ENCODE peak calls at places on chromosomes 16 and 17, in nine cellular contexts. O is neural crest cell; M is omental fat pad; E is lower lobe of right lung; T is D341Med; G is tibial nerve; Y is stimulated activated CD4-positive, alpha-beta T cell treated with anti-CD3 and anti-CD28 coated beads, Interleukin-4, amount 100 ng/mL, for 24 hours; W is esophagus squamous epithelium; X is Peyer's patch. F is an unnamed sample.

GRCh38 chr17:72173475-72174116 is 52.8 kb downstream of the SOX9 start:
- DNase-seq in O (no peak), M (no peak), E (no peak), T (no peak), G (no peak), Y (no peak), W (no peak), X (no peak), F (peak; percentile 30)

GRCh38 chr17:12078791-12079190 is 58.1 kb downstream of the MAP2K4 start:
- DNase-seq in O (no peak), M (no peak), E (no peak), T (no peak), G (no peak), Y (no peak), W (no peak), X (no peak), F (no peak)

GRCh38 chr16:69490707-69491324 is 66.4 kb downstream of the CYB5B start:
- DNase-seq in O (no peak), M (no peak), E (no peak), T (no peak), G (no peak), Y (no peak), W (no peak), X (no peak), F (no peak)

GRCh38 chr17:73568934-73569333 is 75.3 kb downstream of the SDK2 start:
- DNase-seq in O (no peak), M (no peak), E (no peak), T (no peak), G (no peak), Y (no peak), W (no peak), X (no peak), F (no peak)

GRCh38 chr16:22055881-22056280 is 36.5 kb upstream of the VWA3A start:
- DNase-seq in O (no peak), M (no peak), E (no peak), T (peak; percentile 53), G (no peak), Y (no peak), W (no peak), X (no peak), F (no peak)

GRCh38 chr16:70808371-70808770 is 7.4 kb upstream of the VAC14 start:
- DNase-seq in O (no peak), M (no peak), E (no peak), T (no peak), G (no peak), Y (no peak), W (no peak), X (no peak), F (no peak)

GRCh38 chr16:53922805-53923645 is 219.1 kb downstream of the FTO start:
- DNase-seq in O (no peak), M (no peak), E (no peak), T (no peak), G (no peak), Y (no peak), W (no peak), X (no peak), F (no peak)

GRCh38 chr16:87831421-87832136 is 37.7 kb downstream of the SLC7A5 start:
- DNase-seq in O (no peak), M (no peak), E (no peak), T (no peak), G (no peak), Y (no peak), W (no peak), X (no peak), F (no peak)

GRCh38 chr16:74743668-74744299 is 30.8 kb downstream of the FA2H start:
- DNase-seq in O (no peak), M (peak; percentile 40), E (peak; percentile 81), T (no peak), G (peak; percentile 42), Y (no peak), W (no peak), X (peak; percentile 90), F (no peak)

F was measured in brain pericyte.